ENCODE peak calls at places on chromosomes 5 and 9, in four cellular contexts. E is testis; L is CD8-positive, alpha-beta T cell; B is PC-3. Y is an unnamed sample.

GRCh38 chr5:5296061-5296460 is 126.4 kb upstream of the ICE1 start:
- DNase-seq in L (no peak), E (no peak), B (no peak), Y (no peak)

GRCh38 chr5:132065351-132065937 is 5.0 kb downstream of the IL3 start:
- DNase-seq in E (peak; percentile 49), L (peak; percentile 48), B (peak; percentile 81), Y (peak; percentile 83)

GRCh38 chr9:33142531-33142930 is 24.6 kb downstream of the B4GALT1 start:
- DNase-seq in B (no peak), L (no peak), E (peak; percentile 14), Y (peak; percentile 27)

GRCh38 chr9:97179616-97180015 is 127.8 kb upstream of the CCDC180 start:
- DNase-seq in B (peak; percentile 77), E (no peak), L (no peak), Y (no peak)

GRCh38 chr9:136225748-136226679 is 19.6 kb downstream of the QSOX2 start:
- DNase-seq in B (peak; percentile 67), E (peak; percentile 63), L (peak; percentile 60), Y (no peak)

GRCh38 chr5:122591828-122592227 is 183.1 kb upstream of the SNX2 start:
- DNase-seq in L (no peak), B (no peak), E (no peak), Y (no peak)

GRCh38 chr9:137715321-137715720 is 96.5 kb downstream of the EHMT1 start:
- DNase-seq in B (no peak), E (no peak), L (no peak), Y (no peak)

GRCh38 chr5:139014726-139015125 is 139.6 kb upstream of the LRRTM2 start:
- DNase-seq in E (no peak), B (peak; percentile 81), L (no peak), Y (no peak)

GRCh38 chr5:39299962-39300361 is 64.3 kb downstream of the C9 start:
- DNase-seq in L (no peak), B (no peak), E (no peak), Y (no peak)

GRCh38 chr9:118059520-118060278 is 355.5 kb downstream of the TLR4 start:
- DNase-seq in L (no peak), B (peak; percentile 17), E (peak; percentile 43), Y (no peak)

GRCh38 chr5:55456216-55456895 is 78.4 kb downstream of the PLPP1 start:
- DNase-seq in L (no peak), B (peak; percentile 61), E (no peak), Y (no peak)

GRCh38 chr5:178940569-178941360 is at the start of gene ZNF454:
- DNase-seq in B (no peak), L (no peak), E (peak; percentile 96), Y (peak; percentile 91)

GRCh38 chr9:70614786-70615565 is 200.5 kb upstream of the KLF9 start:
- DNase-seq in E (peak; percentile 73), B (no peak), L (no peak), Y (no peak)

GRCh38 chr5:133052317-133053175 is 733 bp downstream of the HSPA4 start:
- DNase-seq in B (peak; percentile 42), L (peak; percentile 49), E (peak; percentile 79), Y (peak; percentile 85)

GRCh38 chr5:149799119-149799623 is 69.1 kb downstream of the PPARGC1B start:
- DNase-seq in B (peak; percentile 94), L (no peak), E (peak; percentile 28), Y (peak; percentile 67)

GRCh38 chr9:78539904-78540303 is 243.0 kb downstream of the PSAT1 start:
- DNase-seq in L (no peak), E (no peak), B (peak; percentile 91), Y (no peak)

GRCh38 chr5:134095293-134095692 is 19.2 kb upstream of the TCF7 start:
- DNase-seq in B (no peak), L (no peak), E (no peak), Y (no peak)

GRCh38 chr9:34555002-34555348 is 32.2 kb upstream of the ENHO start:
- DNase-seq in B (no peak), E (no peak), L (no peak), Y (peak; percentile 42)

GRCh38 chr5:149371296-149371962 is 7.7 kb downstream of the IL17B start:
- DNase-seq in B (peak; percentile 83), L (peak; percentile 69), E (peak; percentile 77), Y (no peak)

GRCh38 chr5:180704362-180704761 is 35.5 kb downstream of the OR2Y1 start:
- DNase-seq in B (peak; percentile 76), L (no peak), E (no peak), Y (no peak)

GRCh38 chr5:118611332-118611945 is 376.9 kb downstream of the DTWD2 start:
- DNase-seq in L (no peak), E (peak; percentile 58), B (peak; percentile 27), Y (no peak)

GRCh38 chr9:72485821-72486605 is 35.4 kb upstream of the TMC1 start:
- DNase-seq in B (no peak), E (no peak), L (no peak), Y (no peak)

GRCh38 chr9:79570449-79571308 is 1.1 kb upstream of the TLE4 start:
- DNase-seq in B (peak; percentile 12), L (peak; percentile 29), E (peak; percentile 45), Y (peak; percentile 53)

GRCh38 chr9:34957492-34958410 is at the start of gene PHF24:
- DNase-seq in E (peak; percentile 77), B (no peak), L (peak; percentile 18), Y (no peak)

GRCh38 chr5:150789943-150790611 is 11.5 kb downstream of the SMIM3 start:
- DNase-seq in L (peak; percentile 61), B (peak; percentile 90), E (peak; percentile 37), Y (peak; percentile 66)

GRCh38 chr9:127422133-127422782 is 1.9 kb upstream of the ZNF79 start:
- DNase-seq in E (no peak), L (no peak), B (no peak), Y (no peak)

GRCh38 chr9:137429974-137430722 is 7.0 kb downstream of the NOXA1 start:
- DNase-seq in L (no peak), B (peak; percentile 40), E (no peak), Y (peak; percentile 45)

GRCh38 chr5:108382784-108383358 is 973 bp upstream of the FBXL17 start:
- DNase-seq in L (no peak), E (no peak), B (no peak), Y (no peak)

GRCh38 chr5:149062371-149063016 is 368 bp downstream of the SH3TC2 start:
- DNase-seq in E (no peak), L (no peak), B (peak; percentile 100), Y (no peak)

GRCh38 chr5:110940136-110940535 is 131.4 kb upstream of the TSLP start:
- DNase-seq in L (no peak), B (no peak), E (no peak), Y (no peak)

GRCh38 chr5:107247427-107247826 is 423.3 kb downstream of the EFNA5 start:
- DNase-seq in E (no peak), B (peak; percentile 20), L (no peak), Y (no peak)

GRCh38 chr5:136040746-136041415 is 12.1 kb downstream of the TGFBI start:
- DNase-seq in L (no peak), E (no peak), B (peak; percentile 66), Y (peak; percentile 66)

GRCh38 chr5:14777187-14777586 is 94.4 kb downstream of the ANKH start:
- DNase-seq in L (no peak), B (no peak), E (no peak), Y (no peak)

GRCh38 chr9:110410926-110411325 is 73.3 kb upstream of the TXNDC8 start:
- DNase-seq in B (no peak), E (no peak), L (no peak), Y (no peak)

DNA sequence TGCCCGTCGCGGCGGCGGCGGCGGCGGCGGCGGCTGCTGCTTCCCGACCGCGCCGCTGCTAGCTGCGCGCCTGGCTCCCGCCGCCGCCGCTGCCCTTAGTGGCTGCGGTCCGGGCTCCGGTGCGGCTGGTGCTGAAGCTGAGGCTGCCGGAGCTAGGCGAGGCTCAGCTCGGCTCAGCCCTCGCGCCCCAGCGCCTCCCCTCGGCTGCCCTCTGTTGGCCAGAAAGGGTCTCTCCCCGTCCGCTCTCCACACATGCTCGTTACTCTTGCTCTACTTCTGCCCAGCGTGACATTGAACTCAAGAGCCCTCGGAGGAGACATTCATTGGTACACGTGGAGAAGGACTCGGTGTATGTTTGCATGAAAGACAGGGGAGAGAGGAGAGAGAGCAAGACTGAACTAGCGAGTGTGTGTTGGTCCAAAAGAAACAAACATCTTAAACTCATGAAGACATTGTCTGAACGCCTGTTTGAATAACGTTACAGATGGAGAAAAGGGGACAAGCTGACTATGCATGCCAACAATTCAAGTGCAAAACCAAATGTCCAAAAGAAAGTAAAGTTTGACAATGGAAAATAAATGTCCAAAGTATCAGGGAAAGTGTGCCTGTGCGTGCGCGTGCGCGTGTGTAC is at the start of gene HCN1:
- DNase-seq in L (no peak), E (peak; percentile 88), B (no peak), Y (peak; percentile 65)
- H3K4me3 ChIP-seq in L (no peak within 1 kb of the TSS), E (peak within 1 kb of the TSS; percentile 55), B (no peak within 1 kb of the TSS), Y (no peak within 1 kb of the TSS)

DNA sequence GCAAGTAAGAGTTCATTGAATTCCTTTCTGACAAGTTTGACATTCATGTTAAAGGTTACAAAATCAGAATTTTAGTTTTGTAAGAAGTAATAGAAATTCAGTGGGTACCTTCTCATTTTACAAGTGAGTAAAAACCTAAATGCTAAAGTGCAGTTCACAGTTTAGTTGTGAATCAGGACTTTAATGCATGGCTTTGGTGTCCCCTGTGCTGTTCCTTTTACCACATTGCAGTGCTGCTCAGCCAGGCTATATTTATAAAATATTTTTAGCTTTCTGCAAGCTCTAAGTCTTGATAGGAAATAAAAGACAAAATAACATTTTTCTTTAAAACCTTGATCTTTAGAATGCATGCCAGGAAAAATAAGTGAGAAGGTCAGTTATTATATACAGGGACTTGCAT is 26.3 kb downstream of the PAM start:
- DNase-seq in L (no peak), E (no peak), B (no peak), Y (no peak)
- H3K27ac ChIP-seq in L (no peak overlapping the region), E (no peak overlapping the region), B (no peak overlapping the region), Y (no peak overlapping the region)

GRCh38 chr5:96664669-96665068 is 2.5 kb downstream of the CAST start:
- DNase-seq in L (no peak), E (no peak), B (no peak), Y (no peak)
- H3K4me3 ChIP-seq in L (no peak overlapping the region), E (no peak overlapping the region), B (peak overlapping the region; percentile 94), Y (no peak overlapping the region)

DNA sequence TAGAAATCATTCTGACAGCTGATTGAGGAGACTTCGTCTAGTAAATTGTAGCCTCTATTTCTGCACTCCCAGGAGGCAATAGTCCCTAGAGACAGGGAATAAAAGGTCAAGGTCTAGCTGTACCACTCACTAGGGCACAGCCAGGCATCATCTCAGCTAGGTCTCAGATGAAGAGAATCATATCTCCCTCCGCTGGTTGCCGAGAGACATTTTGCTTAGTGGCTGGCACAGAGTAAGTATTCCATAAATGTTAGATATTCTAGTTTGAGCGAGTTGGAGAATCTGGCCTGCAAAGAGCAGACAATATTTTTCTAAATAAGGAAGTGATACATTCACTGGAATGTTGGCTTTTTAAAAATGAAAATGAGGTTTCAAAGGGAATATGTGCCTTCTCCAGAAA is 180.4 kb upstream of the ACTBL2 start:
- DNase-seq in L (no peak), B (no peak), E (no peak), Y (no peak)
- H3K27ac ChIP-seq in L (no peak overlapping the region), B (no peak overlapping the region), E (no peak overlapping the region), Y (no peak overlapping the region)

GRCh38 chr9:36426348-36426747 is 26.3 kb upstream of the RNF38 start:
- DNase-seq in L (no peak), B (no peak), E (no peak), Y (no peak)

GRCh38 chr9:36424289-36425055 is 24.4 kb upstream of the RNF38 start:
- DNase-seq in B (no peak), E (no peak), L (no peak), Y (no peak)

GRCh38 chr9:36426945-36427344 is 26.9 kb upstream of the RNF38 start:
- DNase-seq in E (no peak), L (no peak), B (no peak), Y (no peak)

GRCh38 chr9:36423196-36423595 is 23.1 kb upstream of the RNF38 start:
- DNase-seq in E (no peak), B (no peak), L (no peak), Y (no peak)
- H3K4me3 ChIP-seq in E (no peak overlapping the region), B (no peak overlapping the region), L (no peak overlapping the region), Y (no peak overlapping the region)